ENCODE peak calls at places on chromosomes 5 and 9, in eight cellular contexts. F is HCT116, H is GM23338, U is neural progenitor cell, V is SK-N-SH, N is MM.1S, D is GM23248, A is OCI-LY7. G is an unnamed sample.

GRCh38 chr5:141747646-141748229 is 65.7 kb upstream of the ARAP3 start:
- DNase-seq in D (no peak), N (no peak), A (peak; percentile 43), F (no peak), V (peak; percentile 54), U (no peak), H (no peak), G (no peak)

GRCh38 chr5:145937432-145938250 is 1.3 kb downstream of the SH3RF2 start:
- DNase-seq in U (no peak), F (peak; percentile 78), V (peak; percentile 45), N (no peak), D (peak; percentile 23), H (peak; percentile 40), A (no peak), G (peak; percentile 76)

GRCh38 chr9:91223000-91223399 is 138.7 kb downstream of the AUH start:
- DNase-seq in H (no peak), A (no peak), V (no peak), D (no peak), U (no peak), F (no peak), N (no peak), G (no peak)

GRCh38 chr5:139710370-139711066 is 62.4 kb downstream of the CXXC5 start:
- DNase-seq in H (peak; percentile 93), D (peak; percentile 96), F (no peak), N (peak; percentile 61), U (peak; percentile 83), A (peak; percentile 63), V (peak; percentile 83), G (peak; percentile 91)

GRCh38 chr5:157558089-157558595 is 17.4 kb downstream of the ADAM19 start:
- DNase-seq in N (no peak), A (no peak), V (no peak), H (no peak), D (peak; percentile 77), F (no peak), U (no peak), G (no peak)

GRCh38 chr5:136308396-136308795 is 56.9 kb downstream of the TRPC7 start:
- DNase-seq in H (peak; percentile 42), A (no peak), U (peak; percentile 50), N (no peak), F (no peak), V (peak; percentile 9), D (peak; percentile 7), G (no peak)

GRCh38 chr5:120388016-120388781 is 75.9 kb upstream of the PRR16 start:
- DNase-seq in V (no peak), U (no peak), A (no peak), H (no peak), N (peak; percentile 72), D (peak; percentile 91), F (no peak), G (no peak)

GRCh38 chr9:97525451-97525850 is 24.0 kb downstream of the TMOD1 start:
- DNase-seq in F (no peak), U (no peak), A (no peak), D (peak; percentile 55), N (peak; percentile 25), H (no peak), V (no peak), G (no peak)

GRCh38 chr9:93594041-93594756 is 17.8 kb downstream of the PHF2 start:
- DNase-seq in D (no peak), H (peak; percentile 45), N (no peak), A (no peak), U (no peak), F (no peak), V (no peak), G (peak; percentile 60)
- TF ChIP-seq EZH2phosphoT487 in D (no peak), H (no peak), N (no peak), A (no peak), U (no peak), F (no peak), V (no peak), G (no peak)

GRCh38 chr9:38022995-38023394 is 46.0 kb downstream of the SHB start:
- DNase-seq in F (no peak), U (no peak), V (peak; percentile 64), N (no peak), A (no peak), H (no peak), D (no peak), G (no peak)

GRCh38 chr9:38024036-38024681 is 44.9 kb downstream of the SHB start:
- DNase-seq in N (no peak), D (peak; percentile 80), A (no peak), U (peak; percentile 63), F (no peak), V (no peak), H (peak; percentile 62), G (peak; percentile 71)

GRCh38 chr9:38023661-38024035 is 45.4 kb downstream of the SHB start:
- DNase-seq in A (no peak), V (no peak), U (no peak), D (no peak), N (no peak), H (no peak), F (no peak), G (no peak)

GRCh38 chr9:38020251-38021076 is 48.6 kb downstream of the SHB start:
- DNase-seq in H (no peak), N (no peak), V (no peak), D (no peak), A (no peak), F (no peak), U (no peak), G (no peak)

GRCh38 chr9:38022203-38022602 is 46.8 kb downstream of the SHB start:
- DNase-seq in D (no peak), H (no peak), N (no peak), V (no peak), A (no peak), F (no peak), U (no peak), G (no peak)
- H3K4me1 ChIP-seq in D (peaks cover 68% of the 10 kb centered on the region), H (peaks cover 84% of the 10 kb centered on the region), N (no peaks in the 10 kb centered on the region), V (peaks cover 78% of the 10 kb centered on the region), A (no peaks in the 10 kb centered on the region), F (peaks cover 65% of the 10 kb centered on the region), U (peaks cover 71% of the 10 kb centered on the region), G (peaks cover 81% of the 10 kb centered on the region)

GRCh38 chr5:115840825-115841224 is 540 bp downstream of the ATG12 start:
- DNase-seq in D (no peak), N (no peak), A (no peak), U (no peak), H (no peak), F (no peak), V (peak; percentile 19), G (no peak)

GRCh38 chr5:115843444-115844130 is 1.9 kb downstream of the AP3S1 start:
- DNase-seq in N (no peak), V (no peak), F (no peak), D (peak; percentile 36), A (no peak), U (no peak), H (no peak), G (no peak)

GRCh38 chr5:115842952-115843351 is 1.2 kb downstream of the AP3S1 start:
- DNase-seq in D (peak; percentile 37), F (no peak), A (peak; percentile 18), H (no peak), N (no peak), U (no peak), V (no peak), G (no peak)

GRCh38 chr5:115841382-115842088 is at the start of the genes AP3S1 and ATG12:
- DNase-seq in F (peak; percentile 91), U (peak; percentile 93), A (peak; percentile 95), N (peak; percentile 94), D (peak; percentile 97), H (peak; percentile 96), V (peak; percentile 93), G (peak; percentile 95)

DNA sequence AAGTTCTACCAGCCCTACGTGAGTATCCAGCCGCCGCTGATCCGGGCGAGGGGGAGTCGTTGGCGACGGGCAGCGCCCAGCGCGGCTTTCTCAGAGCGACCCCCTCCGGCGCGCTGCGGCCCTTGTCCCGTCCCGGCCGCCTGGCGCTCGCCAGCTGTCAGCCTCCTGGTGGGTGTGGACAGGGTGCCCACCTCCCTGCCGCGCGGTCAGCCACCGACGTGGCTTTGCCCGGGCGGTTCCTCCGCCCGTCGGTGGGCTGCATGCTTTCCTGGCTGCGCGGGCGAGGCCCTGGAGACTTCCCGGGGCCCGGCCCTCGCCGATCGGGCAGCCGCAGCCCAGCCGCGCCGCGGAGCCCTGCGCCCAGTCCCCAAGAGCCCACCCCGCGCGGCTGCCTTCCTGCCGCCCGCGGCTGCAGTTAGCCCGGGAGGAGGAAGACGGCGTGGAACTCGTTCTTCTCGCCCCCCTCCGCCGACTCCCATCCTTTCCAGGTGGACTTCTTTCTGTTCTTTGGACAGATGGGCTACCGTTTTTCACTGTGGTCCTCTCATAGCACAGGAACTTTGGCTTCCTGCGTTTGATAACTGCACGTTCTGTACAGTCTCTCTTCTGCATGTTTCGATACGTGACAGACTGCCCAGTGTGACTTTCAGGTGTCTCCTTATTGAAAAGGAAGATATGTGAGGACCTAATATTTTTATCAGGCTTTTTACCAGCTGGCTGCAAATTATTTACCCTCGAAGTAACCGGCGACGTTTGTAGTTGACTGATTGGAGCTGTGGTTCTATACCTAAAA is 550 bp downstream of the AP3S1 start:
- DNase-seq in N (peak; percentile 38), H (peak; percentile 75), F (peak; percentile 51), V (peak; percentile 90), D (peak; percentile 82), A (peak; percentile 61), U (peak; percentile 87), G (peak; percentile 88)
- TF ChIP-seq EZH2phosphoT487 in N (no peak), H (no peak), F (no peak), V (no peak), D (no peak), A (no peak), U (peak; percentile 28), G (no peak)

DNA sequence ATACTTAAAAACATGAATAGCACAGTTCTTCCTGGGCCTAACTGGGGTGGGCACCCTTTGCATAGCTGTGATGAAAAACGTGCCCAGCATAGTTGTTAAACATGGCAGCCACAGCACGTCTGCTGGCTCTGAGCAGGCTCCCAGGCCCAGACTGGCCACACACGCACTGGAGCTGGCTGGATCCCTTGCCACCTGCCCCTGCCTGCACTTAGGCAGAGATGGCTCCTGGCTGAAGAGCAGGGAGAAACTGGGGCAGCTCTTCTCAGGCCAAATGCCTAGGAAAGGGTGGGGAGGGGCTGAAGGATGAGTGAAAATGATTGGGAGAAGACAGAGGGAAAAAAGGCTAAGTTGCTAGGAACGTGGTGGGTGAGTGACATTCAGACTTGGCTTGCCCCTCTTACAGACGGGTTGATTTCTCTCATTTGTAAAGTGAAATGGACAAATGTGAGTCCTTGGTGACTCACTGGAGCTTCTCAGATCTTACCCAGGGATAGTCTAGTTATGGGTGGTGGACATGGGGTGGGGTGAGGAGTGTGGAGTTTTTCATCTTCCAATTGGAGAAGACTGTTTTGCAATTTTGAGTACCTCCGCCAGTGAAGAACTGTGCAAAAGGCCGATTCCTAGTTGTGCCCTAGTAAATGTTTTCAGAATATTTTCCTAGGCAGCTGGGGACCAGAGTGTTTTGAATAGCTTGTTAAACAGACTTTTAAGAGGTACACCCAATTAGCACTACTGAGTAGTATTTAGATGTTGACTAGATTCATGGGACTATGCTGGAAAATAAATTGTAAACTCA is 42.4 kb downstream of the TRIO start:
- DNase-seq in F (no peak), H (no peak), D (peak; percentile 86), A (no peak), V (no peak), U (no peak), N (no peak), G (no peak)
- H3K4me1 ChIP-seq in F (peaks cover 88% of the 10 kb centered on the region), H (peaks cover 94% of the 10 kb centered on the region), D (peaks cover 96% of the 10 kb centered on the region), A (no peaks in the 10 kb centered on the region), V (peaks cover 87% of the 10 kb centered on the region), U (peaks cover 20% of the 10 kb centered on the region), N (no peaks in the 10 kb centered on the region), G (peaks cover 25% of the 10 kb centered on the region)

GRCh38 chr5:55821731-55822512 is 29.2 kb upstream of the IL31RA start:
- DNase-seq in D (peak; percentile 39), V (peak; percentile 82), H (peak; percentile 62), F (no peak), N (no peak), A (no peak), U (peak; percentile 55), G (peak; percentile 40)
- TF ChIP-seq EZH2phosphoT487 in D (no peak), V (no peak), H (no peak), F (no peak), N (no peak), A (no peak), U (no peak), G (no peak)